ENCODE peak calls at places on chromosomes 5 and 9, in five cellular contexts. W is GM13976; X is PC-9; T is NCI-H187 treated with DMSO at 0.1 percent for 48 hours; J is stimulated activated CD4-positive, alpha-beta T cell treated with anti-CD3 and anti-CD28 coated beads, Interleukin-4, amount 100 ng/mL, for 24 hours. P is an unnamed sample.

GRCh38 chr9:36018755-36019720 is 17.7 kb upstream of the RECK start:
- DNase-seq in W (no peak), X (no peak), T (no peak), J (no peak), P (no peak)

GRCh38 chr9:136021171-136021890 is 60.2 kb upstream of the UBAC1 start:
- DNase-seq in W (no peak), X (no peak), T (no peak), J (no peak), P (no peak)

GRCh38 chr9:128072144-128073021 is 4.4 kb downstream of the SLC25A25 start:
- DNase-seq in W (peak), X (peak), T (no peak), J (peak), P (no peak)

GRCh38 chr9:126957687-126958053 is 43.1 kb downstream of the RALGPS1 start:
- DNase-seq in W (no peak), X (peak), T (no peak), J (no peak), P (no peak)

GRCh38 chr9:133377721-133378216 is 1.6 kb downstream of the STKLD1 start:
- DNase-seq in W (no peak), X (peak), T (no peak), J (no peak), P (no peak)

GRCh38 chr9:136193127-136193890 is 11.6 kb downstream of the LHX3 start:
- DNase-seq in W (no peak), X (no peak), T (no peak), J (no peak), P (no peak)

GRCh38 chr9:8845808-8846207 is 1046.2 kb upstream of the DMAC1 start:
- DNase-seq in W (no peak), X (no peak), T (no peak), J (no peak), P (no peak)

GRCh38 chr5:122053181-122054109 is 24.6 kb downstream of the LOX start:
- DNase-seq in W (no peak), X (no peak), T (no peak), J (no peak), P (no peak)

GRCh38 chr9:108609227-108609894 is 246.4 kb downstream of the ACTL7B start:
- DNase-seq in W (no peak), X (no peak), T (no peak), J (no peak), P (no peak)

GRCh38 chr5:91170266-91170665 is 212.9 kb downstream of the ARRDC3 start:
- DNase-seq in W (no peak), X (peak), T (no peak), J (no peak), P (no peak)

GRCh38 chr9:131675437-131676022 is 64.3 kb downstream of the RAPGEF1 start:
- DNase-seq in W (no peak), X (no peak), T (no peak), J (no peak), P (no peak)

GRCh38 chr5:36629729-36630128 is 23.3 kb downstream of the SLC1A3 start:
- DNase-seq in W (no peak), X (no peak), T (no peak), J (no peak), P (no peak)

GRCh38 chr9:126113756-126114408 is 212.7 kb upstream of the MVB12B start:
- DNase-seq in W (no peak), X (no peak), T (no peak), J (no peak), P (no peak)

GRCh38 chr9:130129425-130130061 is 42.7 kb upstream of the NCS1 start:
- DNase-seq in W (no peak), X (no peak), T (no peak), J (peak), P (no peak)

GRCh38 chr5:104774372-104774771 is 1211.8 kb upstream of the NUDT12 start:
- DNase-seq in W (no peak), X (no peak), T (no peak), J (no peak), P (no peak)

GRCh38 chr5:43967165-43967564 is 364.2 kb downstream of the NNT start:
- DNase-seq in W (no peak), X (no peak), T (no peak), J (no peak), P (no peak)

GRCh38 chr9:36336511-36336910 is 63.6 kb downstream of the RNF38 start:
- DNase-seq in W (no peak), X (no peak), T (no peak), J (no peak), P (no peak)

GRCh38 chr9:123739387-123739786 is 190.5 kb downstream of the DENND1A start:
- DNase-seq in W (peak), X (no peak), T (no peak), J (no peak), P (no peak)

GRCh38 chr5:173010021-173010420 is 26.4 kb downstream of the ATP6V0E1 start:
- DNase-seq in W (no peak), X (no peak), T (no peak), J (peak), P (no peak)

GRCh38 chr9:137049544-137050449 is 3.8 kb upstream of the NPDC1 start:
- DNase-seq in W (peak), X (no peak), T (no peak), J (peak), P (no peak)

GRCh38 chr9:126704157-126704941 is 90.6 kb downstream of the LMX1B start:
- DNase-seq in W (peak), X (no peak), T (no peak), J (peak), P (no peak)

GRCh38 chr5:157182143-157182757 is 1.6 kb downstream of the ITK start:
- DNase-seq in W (no peak), X (no peak), T (no peak), J (no peak), P (no peak)

GRCh38 chr9:89374176-89374575 is 55.9 kb downstream of the SECISBP2 start:
- DNase-seq in W (no peak), X (no peak), T (no peak), J (no peak), P (no peak)

GRCh38 chr5:89351232-89351631 is 468.2 kb upstream of the MEF2C start:
- DNase-seq in W (no peak), X (no peak), T (no peak), J (no peak), P (no peak)

GRCh38 chr9:92966518-92966800 is 19.1 kb downstream of the FGD3 start:
- DNase-seq in W (no peak), X (no peak), T (no peak), J (no peak), P (no peak)

P was measured in NCI-H2107.